ENCODE peak calls at places on chromosomes 2 and 18, in eight cellular contexts. One of them, this sample, is unnamed. For H3K4me1, the result is how much of the 10 kb centered on the place peaks cover.

GRCh38 chr2:46306320-46306719 is 9.1 kb downstream of the EPAS1 start:
- DNase-seq in HCT116: peak
- DNase-seq in aorta: no peak
- DNase-seq in uterus: no peak
- DNase-seq in CD8-positive, alpha-beta T cell: no peak
- DNase-seq in fibroblast of lung: peak
- DNase-seq in mammary epithelial cell: peak
- DNase-seq in colonic mucosa: no peak
- DNase-seq in this sample: no peak

GRCh38 chr2:55156326-55156725 is 75.8 kb downstream of the CLHC1 start:
- DNase-seq in HCT116: no peak
- DNase-seq in aorta: no peak
- DNase-seq in CD8-positive, alpha-beta T cell: no peak
- DNase-seq in uterus: no peak
- DNase-seq in mammary epithelial cell: no peak
- DNase-seq in fibroblast of lung: peak
- DNase-seq in colonic mucosa: no peak
- DNase-seq in this sample: no peak

GRCh38 chr2:83786140-83786539 is 672.9 kb downstream of the SUCLG1 start:
- DNase-seq in mammary epithelial cell: no peak
- DNase-seq in fibroblast of lung: no peak
- DNase-seq in HCT116: no peak
- DNase-seq in CD8-positive, alpha-beta T cell: no peak
- DNase-seq in colonic mucosa: no peak
- DNase-seq in uterus: no peak
- DNase-seq in aorta: no peak
- DNase-seq in this sample: no peak

GRCh38 chr18:48569915-48570264 is 31.1 kb downstream of the CTIF start:
- DNase-seq in colonic mucosa: no peak
- DNase-seq in mammary epithelial cell: no peak
- DNase-seq in uterus: no peak
- DNase-seq in HCT116: no peak
- DNase-seq in CD8-positive, alpha-beta T cell: no peak
- DNase-seq in aorta: peak
- DNase-seq in fibroblast of lung: no peak
- DNase-seq in this sample: no peak

GRCh38 chr2:73903313-73903712 is 10.5 kb downstream of the ACTG2 start:
- DNase-seq in mammary epithelial cell: no peak
- DNase-seq in CD8-positive, alpha-beta T cell: no peak
- DNase-seq in colonic mucosa: no peak
- DNase-seq in HCT116: no peak
- DNase-seq in aorta: no peak
- DNase-seq in fibroblast of lung: no peak
- DNase-seq in uterus: no peak
- DNase-seq in this sample: no peak

GRCh38 chr18:23133860-23134779 is 1.2 kb upstream of the CABLES1 start:
- DNase-seq in mammary epithelial cell: peak
- DNase-seq in aorta: no peak
- DNase-seq in CD8-positive, alpha-beta T cell: no peak
- DNase-seq in fibroblast of lung: no peak
- DNase-seq in colonic mucosa: peak
- DNase-seq in HCT116: peak
- DNase-seq in uterus: no peak
- DNase-seq in this sample: no peak

GRCh38 chr18:60021556-60021955 is 121.8 kb downstream of the PMAIP1 start:
- DNase-seq in mammary epithelial cell: no peak
- DNase-seq in aorta: no peak
- DNase-seq in HCT116: no peak
- DNase-seq in CD8-positive, alpha-beta T cell: no peak
- DNase-seq in uterus: no peak
- DNase-seq in fibroblast of lung: no peak
- DNase-seq in colonic mucosa: no peak
- DNase-seq in this sample: no peak

GRCh38 chr18:8803063-8803795 is 97.9 kb downstream of the MTCL1 start:
- DNase-seq in fibroblast of lung: no peak
- DNase-seq in uterus: no peak
- DNase-seq in HCT116: no peak
- DNase-seq in aorta: no peak
- DNase-seq in colonic mucosa: no peak
- DNase-seq in mammary epithelial cell: no peak
- DNase-seq in CD8-positive, alpha-beta T cell: no peak
- DNase-seq in this sample: no peak

GRCh38 chr2:55111570-55112228 is 61.4 kb upstream of the RTN4 start:
- DNase-seq in HCT116: peak
- DNase-seq in fibroblast of lung: peak
- DNase-seq in aorta: peak
- DNase-seq in mammary epithelial cell: no peak
- DNase-seq in CD8-positive, alpha-beta T cell: no peak
- DNase-seq in uterus: peak
- DNase-seq in colonic mucosa: no peak
- DNase-seq in this sample: peak

GRCh38 chr2:75560768-75561565 is at the start of gene EVA1A:
- DNase-seq in HCT116: no peak
- DNase-seq in uterus: peak
- DNase-seq in mammary epithelial cell: peak
- DNase-seq in CD8-positive, alpha-beta T cell: no peak
- DNase-seq in fibroblast of lung: peak
- DNase-seq in colonic mucosa: no peak
- DNase-seq in aorta: peak
- DNase-seq in this sample: peak

GRCh38 chr2:25119263-25119662 is 49.1 kb downstream of the POMC start:
- DNase-seq in aorta: peak
- DNase-seq in uterus: no peak
- DNase-seq in colonic mucosa: no peak
- DNase-seq in HCT116: no peak
- DNase-seq in fibroblast of lung: no peak
- DNase-seq in CD8-positive, alpha-beta T cell: no peak
- DNase-seq in mammary epithelial cell: no peak
- DNase-seq in this sample: no peak

GRCh38 chr2:217691516-217691915 is 311.3 kb downstream of the TNS1 start:
- DNase-seq in uterus: no peak
- DNase-seq in colonic mucosa: no peak
- DNase-seq in aorta: no peak
- DNase-seq in fibroblast of lung: peak
- DNase-seq in mammary epithelial cell: no peak
- DNase-seq in CD8-positive, alpha-beta T cell: no peak
- DNase-seq in HCT116: no peak
- DNase-seq in this sample: no peak

GRCh38 chr2:161857936-161858335 is 216.1 kb downstream of the DPP4 start:
- DNase-seq in uterus: no peak
- DNase-seq in CD8-positive, alpha-beta T cell: no peak
- DNase-seq in colonic mucosa: no peak
- DNase-seq in fibroblast of lung: no peak
- DNase-seq in HCT116: no peak
- DNase-seq in aorta: no peak
- DNase-seq in mammary epithelial cell: no peak
- DNase-seq in this sample: no peak
- H3K4me1 ChIP-seq in uterus: under half
- H3K4me1 ChIP-seq in CD8-positive, alpha-beta T cell: under half
- H3K4me1 ChIP-seq in colonic mucosa: under half
- H3K4me1 ChIP-seq in fibroblast of lung: under half
- H3K4me1 ChIP-seq in HCT116: under half
- H3K4me1 ChIP-seq in aorta: under half
- H3K4me1 ChIP-seq in mammary epithelial cell: under half
- H3K4me1 ChIP-seq in this sample: under half

DNA sequence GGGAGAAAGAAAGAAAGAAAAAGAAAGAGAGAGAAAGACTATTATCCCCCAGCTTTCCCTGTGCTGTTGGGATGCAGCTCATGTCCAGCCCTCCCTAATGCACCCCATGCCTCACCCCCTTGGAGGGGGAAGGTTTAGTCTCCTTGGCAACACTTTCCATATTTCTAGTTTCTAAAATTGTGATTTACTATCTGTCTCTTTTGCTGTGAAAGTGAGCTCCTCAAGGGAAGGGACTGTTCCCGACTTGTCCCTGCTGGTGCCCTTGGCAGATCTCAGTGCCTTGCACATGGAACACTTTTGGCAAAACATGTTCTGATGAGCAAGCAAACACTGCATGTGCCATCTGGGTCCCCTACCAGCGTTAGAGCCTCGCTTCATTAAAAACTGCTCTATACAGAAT is 11.7 kb upstream of the NAPG start:
- DNase-seq in colonic mucosa: no peak
- DNase-seq in fibroblast of lung: no peak
- DNase-seq in uterus: no peak
- DNase-seq in mammary epithelial cell: no peak
- DNase-seq in CD8-positive, alpha-beta T cell: no peak
- DNase-seq in aorta: no peak
- DNase-seq in HCT116: no peak
- DNase-seq in this sample: no peak
- H3K27ac ChIP-seq in colonic mucosa: no peak
- H3K27ac ChIP-seq in fibroblast of lung: no peak
- H3K27ac ChIP-seq in uterus: peak
- H3K27ac ChIP-seq in mammary epithelial cell: no peak
- H3K27ac ChIP-seq in CD8-positive, alpha-beta T cell: no peak
- H3K27ac ChIP-seq in aorta: no peak
- H3K27ac ChIP-seq in HCT116: no peak
- H3K27ac ChIP-seq in this sample: no peak

GRCh38 chr2:236162804-236163482 is 5.2 kb downstream of the GBX2 start:
- DNase-seq in HCT116: no peak
- DNase-seq in aorta: no peak
- DNase-seq in colonic mucosa: no peak
- DNase-seq in uterus: no peak
- DNase-seq in CD8-positive, alpha-beta T cell: no peak
- DNase-seq in fibroblast of lung: peak
- DNase-seq in mammary epithelial cell: no peak
- DNase-seq in this sample: no peak

GRCh38 chr2:236164983-236165301 is 3.2 kb downstream of the GBX2 start:
- DNase-seq in HCT116: no peak
- DNase-seq in mammary epithelial cell: no peak
- DNase-seq in fibroblast of lung: no peak
- DNase-seq in aorta: no peak
- DNase-seq in uterus: no peak
- DNase-seq in colonic mucosa: no peak
- DNase-seq in CD8-positive, alpha-beta T cell: no peak
- DNase-seq in this sample: no peak

GRCh38 chr2:236165491-236166156 is 2.6 kb downstream of the GBX2 start:
- DNase-seq in aorta: no peak
- DNase-seq in CD8-positive, alpha-beta T cell: no peak
- DNase-seq in uterus: no peak
- DNase-seq in colonic mucosa: no peak
- DNase-seq in fibroblast of lung: no peak
- DNase-seq in HCT116: no peak
- DNase-seq in mammary epithelial cell: no peak
- DNase-seq in this sample: no peak

GRCh38 chr2:236163483-236164200 is 4.5 kb downstream of the GBX2 start:
- DNase-seq in fibroblast of lung: no peak
- DNase-seq in CD8-positive, alpha-beta T cell: no peak
- DNase-seq in aorta: no peak
- DNase-seq in HCT116: no peak
- DNase-seq in mammary epithelial cell: no peak
- DNase-seq in uterus: no peak
- DNase-seq in colonic mucosa: no peak
- DNase-seq in this sample: no peak

DNA sequence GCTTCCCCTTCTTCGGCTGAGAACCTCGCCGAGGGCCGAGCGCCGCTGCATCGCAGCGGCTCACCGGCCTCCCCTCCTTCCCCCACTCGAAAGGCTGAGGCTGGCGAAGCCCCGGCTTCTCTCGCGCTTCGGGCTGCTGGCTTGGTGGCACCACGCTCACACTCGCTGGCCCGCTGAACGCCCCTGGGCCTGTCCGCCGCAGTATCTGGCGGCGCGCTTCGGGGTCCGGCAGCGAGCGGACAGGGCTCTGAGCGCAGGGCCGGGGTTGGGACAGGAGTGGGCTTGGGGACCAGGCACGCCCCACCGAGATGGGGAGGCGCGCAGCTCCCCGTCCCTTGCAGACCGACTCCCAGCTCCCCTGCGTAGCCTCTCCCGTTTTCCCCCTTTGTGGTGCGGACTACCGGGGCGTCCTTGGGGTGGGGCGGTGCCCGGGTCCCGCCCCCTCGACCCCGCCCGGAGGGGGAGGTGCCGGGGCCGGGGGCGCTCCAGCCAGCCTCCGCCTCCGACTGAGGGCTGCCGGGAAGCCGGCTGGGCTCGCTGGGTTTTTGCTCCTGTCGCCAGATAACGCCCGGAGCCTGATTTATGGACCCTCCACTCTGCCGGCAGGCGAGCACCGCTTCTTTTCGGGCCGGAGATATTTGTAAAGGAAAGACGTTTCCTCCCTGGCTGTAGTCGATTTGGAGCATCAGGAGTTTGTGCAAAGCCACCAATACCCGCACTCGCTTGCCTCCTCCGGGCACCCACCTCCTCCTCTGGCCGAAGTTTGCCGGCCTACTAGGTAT is 3.8 kb downstream of the GBX2 start:
- DNase-seq in aorta: peak
- DNase-seq in fibroblast of lung: peak
- DNase-seq in uterus: no peak
- DNase-seq in CD8-positive, alpha-beta T cell: no peak
- DNase-seq in colonic mucosa: no peak
- DNase-seq in mammary epithelial cell: no peak
- DNase-seq in HCT116: no peak
- DNase-seq in this sample: no peak
- H3K4me3 ChIP-seq in aorta: no peak
- H3K4me3 ChIP-seq in fibroblast of lung: peak
- H3K4me3 ChIP-seq in uterus: no peak
- H3K4me3 ChIP-seq in CD8-positive, alpha-beta T cell: no peak
- H3K4me3 ChIP-seq in colonic mucosa: peak
- H3K4me3 ChIP-seq in mammary epithelial cell: no peak
- H3K4me3 ChIP-seq in HCT116: peak
- H3K4me3 ChIP-seq in this sample: peak

GRCh38 chr2:38711558-38711957 is 39.6 kb downstream of the SRSF7 start:
- DNase-seq in aorta: no peak
- DNase-seq in CD8-positive, alpha-beta T cell: no peak
- DNase-seq in uterus: no peak
- DNase-seq in fibroblast of lung: no peak
- DNase-seq in mammary epithelial cell: no peak
- DNase-seq in HCT116: no peak
- DNase-seq in colonic mucosa: no peak
- DNase-seq in this sample: no peak

GRCh38 chr2:38709515-38710194 is 41.5 kb downstream of the SRSF7 start:
- DNase-seq in HCT116: no peak
- DNase-seq in aorta: no peak
- DNase-seq in uterus: no peak
- DNase-seq in colonic mucosa: no peak
- DNase-seq in CD8-positive, alpha-beta T cell: no peak
- DNase-seq in mammary epithelial cell: no peak
- DNase-seq in fibroblast of lung: no peak
- DNase-seq in this sample: no peak

GRCh38 chr2:38712413-38712812 is 38.7 kb downstream of the SRSF7 start:
- DNase-seq in CD8-positive, alpha-beta T cell: no peak
- DNase-seq in fibroblast of lung: no peak
- DNase-seq in HCT116: no peak
- DNase-seq in mammary epithelial cell: no peak
- DNase-seq in uterus: no peak
- DNase-seq in aorta: no peak
- DNase-seq in colonic mucosa: no peak
- DNase-seq in this sample: no peak

GRCh38 chr2:38713311-38713710 is 37.9 kb downstream of the SRSF7 start:
- DNase-seq in uterus: no peak
- DNase-seq in mammary epithelial cell: no peak
- DNase-seq in fibroblast of lung: no peak
- DNase-seq in aorta: no peak
- DNase-seq in HCT116: no peak
- DNase-seq in CD8-positive, alpha-beta T cell: no peak
- DNase-seq in colonic mucosa: no peak
- DNase-seq in this sample: no peak

DNA sequence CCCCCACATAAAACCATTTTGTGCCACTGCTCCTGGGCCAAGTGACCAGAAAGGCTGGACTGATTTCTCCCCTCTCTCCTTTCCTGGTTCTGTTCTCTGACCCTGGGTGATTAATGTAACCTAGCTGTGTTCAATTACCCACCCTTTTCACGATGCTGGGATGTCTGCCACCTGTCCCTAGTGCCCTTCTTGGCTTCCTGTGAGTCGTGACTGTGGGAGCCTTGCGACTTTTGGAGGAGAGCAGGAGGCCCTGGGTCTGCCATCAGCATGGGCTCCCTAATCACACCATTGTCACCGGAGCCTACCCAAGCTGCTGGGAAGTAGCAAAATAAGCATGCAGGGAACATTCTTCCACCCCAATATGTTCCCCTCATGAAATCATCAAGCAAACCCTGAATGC is 38.3 kb downstream of the SRSF7 start:
- DNase-seq in aorta: no peak
- DNase-seq in uterus: no peak
- DNase-seq in CD8-positive, alpha-beta T cell: no peak
- DNase-seq in mammary epithelial cell: no peak
- DNase-seq in fibroblast of lung: no peak
- DNase-seq in HCT116: no peak
- DNase-seq in colonic mucosa: no peak
- DNase-seq in this sample: no peak
- H3K4me1 ChIP-seq in aorta: under half
- H3K4me1 ChIP-seq in uterus: under half
- H3K4me1 ChIP-seq in CD8-positive, alpha-beta T cell: under half
- H3K4me1 ChIP-seq in mammary epithelial cell: under half
- H3K4me1 ChIP-seq in fibroblast of lung: under half
- H3K4me1 ChIP-seq in HCT116: under half
- H3K4me1 ChIP-seq in colonic mucosa: under half
- H3K4me1 ChIP-seq in this sample: under half

This sample was measured in heart left ventricle.